ENCODE peak calls at places on chromosomes 11 and 22, in six cellular contexts. E is HepG2, I is RWPE1, O is endodermal cell, D is lung, X is heart right ventricle. P is an unnamed sample.

GRCh38 chr22:49340406-49340805 is 487.3 kb downstream of the BRD1 start:
- DNase-seq in E (no peak), I (no peak), O (no peak), D (no peak), X (no peak), P (no peak)

GRCh38 chr11:6855971-6856542 is 6.8 kb upstream of the OR10A2 start:
- DNase-seq in E (no peak), I (peak), O (no peak), D (no peak), X (no peak), P (peak)

GRCh38 chr11:11414996-11415395 is 61.9 kb upstream of the CSNK2A3 start:
- DNase-seq in E (no peak), I (no peak), O (no peak), D (no peak), X (no peak), P (no peak)

GRCh38 chr22:17743661-17744411 is 30.4 kb downstream of the BID start:
- DNase-seq in E (no peak), I (no peak), O (peak), D (no peak), X (no peak), P (no peak)

GRCh38 chr11:1928038-1928890 is 8.8 kb downstream of the TNNT3 start:
- DNase-seq in E (no peak), I (no peak), O (no peak), D (no peak), X (no peak), P (no peak)

GRCh38 chr22:29093980-29094379 is 21.1 kb downstream of the KREMEN1 start:
- DNase-seq in E (no peak), I (no peak), O (no peak), D (no peak), X (peak), P (no peak)

GRCh38 chr11:79018371-79018849 is 422.4 kb downstream of the TENM4 start:
- DNase-seq in E (no peak), I (no peak), O (peak), D (no peak), X (no peak), P (no peak)

GRCh38 chr11:130904380-130904779 is 11.9 kb downstream of the SNX19 start:
- DNase-seq in E (no peak), I (peak), O (no peak), D (no peak), X (no peak), P (no peak)

GRCh38 chr11:74672956-74673895 is 58.0 kb downstream of the CHRDL2 start:
- DNase-seq in E (no peak), I (peak), O (peak), D (peak), X (peak), P (no peak)

GRCh38 chr22:31893460-31893859 is 50.9 kb upstream of the YWHAH start:
- DNase-seq in E (peak), I (no peak), O (no peak), D (no peak), X (no peak), P (no peak)

GRCh38 chr11:131154329-131154728 is 216.1 kb upstream of the NTM start:
- DNase-seq in E (no peak), I (no peak), O (peak), D (no peak), X (no peak), P (no peak)

GRCh38 chr11:75285776-75286360 is 45.3 kb downstream of the TPBGL start:
- DNase-seq in E (no peak), I (no peak), O (no peak), D (no peak), X (no peak), P (no peak)

GRCh38 chr11:125228425-125228824 is 63.9 kb downstream of the PKNOX2 start:
- DNase-seq in E (no peak), I (no peak), O (peak), D (no peak), X (no peak), P (no peak)

GRCh38 chr11:116986521-116987105 is 111.6 kb downstream of the SIK3 start:
- DNase-seq in E (peak), I (peak), O (no peak), D (peak), X (no peak), P (peak)

GRCh38 chr11:77374611-77375031 is 73.1 kb upstream of the GDPD4 start:
- DNase-seq in E (no peak), I (no peak), O (no peak), D (no peak), X (no peak), P (peak)

GRCh38 chr11:109747839-109748238 is 325.8 kb downstream of the C11orf87 start:
- DNase-seq in E (no peak), I (no peak), O (no peak), D (no peak), X (no peak), P (no peak)

GRCh38 chr11:45209480-45209879 is 63.0 kb downstream of the PRDM11 start:
- DNase-seq in E (no peak), I (no peak), O (no peak), D (no peak), X (no peak), P (no peak)

GRCh38 chr11:69734367-69734766 is 30.5 kb upstream of the FGF19 start:
- DNase-seq in E (no peak), I (no peak), O (no peak), D (no peak), X (no peak), P (no peak)

GRCh38 chr11:117823294-117823940 is 1.1 kb downstream of the FXYD2 start:
- DNase-seq in E (no peak), I (no peak), O (peak), D (no peak), X (no peak), P (no peak)

GRCh38 chr11:102408339-102408738 is 44.2 kb downstream of the TMEM123 start:
- DNase-seq in E (no peak), I (no peak), O (no peak), D (no peak), X (no peak), P (no peak)

GRCh38 chr11:102406099-102406498 is 46.5 kb downstream of the TMEM123 start:
- DNase-seq in E (no peak), I (no peak), O (no peak), D (no peak), X (no peak), P (no peak)

GRCh38 chr11:102410382-102410784 is 42.2 kb downstream of the TMEM123 start:
- DNase-seq in E (no peak), I (no peak), O (no peak), D (no peak), X (no peak), P (no peak)

GRCh38 chr11:102405501-102405900 is 47.1 kb downstream of the TMEM123 start:
- DNase-seq in E (no peak), I (no peak), O (no peak), D (no peak), X (no peak), P (no peak)

GRCh38 chr11:102407901-102408300 is 44.7 kb downstream of the TMEM123 start:
- DNase-seq in E (no peak), I (no peak), O (no peak), D (no peak), X (no peak), P (no peak)
- H3K27ac ChIP-seq in E (no peak), I (no peak), O (no peak), D (no peak), X (no peak), P (no peak)

DNA sequence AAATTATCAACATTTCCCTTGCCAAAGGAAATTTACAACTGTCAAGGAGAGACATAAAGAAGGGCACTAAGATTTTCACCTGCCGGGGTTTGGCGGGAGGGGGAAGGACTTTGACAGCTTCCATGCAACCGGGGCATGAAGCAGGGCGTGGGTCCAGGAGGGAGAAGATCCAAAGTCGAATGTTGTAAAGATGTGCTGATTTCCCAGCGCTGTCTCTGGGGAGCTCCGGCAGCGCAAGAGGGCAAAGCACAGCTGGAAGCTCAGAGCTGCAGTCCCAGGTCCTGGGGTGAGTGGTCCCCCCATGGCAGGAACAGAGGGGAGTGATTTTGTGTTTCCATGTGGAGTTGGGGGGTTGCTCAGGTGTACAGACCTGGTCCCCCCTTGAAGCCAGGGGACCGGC is at the start of gene MS4A10:
- DNase-seq in E (no peak), I (no peak), O (no peak), D (no peak), X (no peak), P (no peak)
- H3K27ac ChIP-seq in E (no peak), I (no peak), O (no peak), D (no peak), X (no peak), P (no peak)

GRCh38 chr11:128172046-128172878 is 415.1 kb downstream of the ETS1 start:
- DNase-seq in E (peak), I (peak), O (peak), D (peak), X (peak), P (no peak)

GRCh38 chr11:128171496-128171895 is 415.9 kb downstream of the ETS1 start:
- DNase-seq in E (no peak), I (peak), O (no peak), D (no peak), X (no peak), P (no peak)

GRCh38 chr11:128179512-128179911 is 407.8 kb downstream of the ETS1 start:
- DNase-seq in E (no peak), I (no peak), O (no peak), D (no peak), X (no peak), P (no peak)

GRCh38 chr11:128179049-128179448 is 408.3 kb downstream of the ETS1 start:
- DNase-seq in E (no peak), I (no peak), O (no peak), D (no peak), X (no peak), P (no peak)

GRCh38 chr11:128174465-128175101 is 412.8 kb downstream of the ETS1 start:
- DNase-seq in E (no peak), I (no peak), O (peak), D (no peak), X (no peak), P (no peak)
- H3K27ac ChIP-seq in E (no peak), I (no peak), O (no peak), D (no peak), X (no peak), P (no peak)

DNA sequence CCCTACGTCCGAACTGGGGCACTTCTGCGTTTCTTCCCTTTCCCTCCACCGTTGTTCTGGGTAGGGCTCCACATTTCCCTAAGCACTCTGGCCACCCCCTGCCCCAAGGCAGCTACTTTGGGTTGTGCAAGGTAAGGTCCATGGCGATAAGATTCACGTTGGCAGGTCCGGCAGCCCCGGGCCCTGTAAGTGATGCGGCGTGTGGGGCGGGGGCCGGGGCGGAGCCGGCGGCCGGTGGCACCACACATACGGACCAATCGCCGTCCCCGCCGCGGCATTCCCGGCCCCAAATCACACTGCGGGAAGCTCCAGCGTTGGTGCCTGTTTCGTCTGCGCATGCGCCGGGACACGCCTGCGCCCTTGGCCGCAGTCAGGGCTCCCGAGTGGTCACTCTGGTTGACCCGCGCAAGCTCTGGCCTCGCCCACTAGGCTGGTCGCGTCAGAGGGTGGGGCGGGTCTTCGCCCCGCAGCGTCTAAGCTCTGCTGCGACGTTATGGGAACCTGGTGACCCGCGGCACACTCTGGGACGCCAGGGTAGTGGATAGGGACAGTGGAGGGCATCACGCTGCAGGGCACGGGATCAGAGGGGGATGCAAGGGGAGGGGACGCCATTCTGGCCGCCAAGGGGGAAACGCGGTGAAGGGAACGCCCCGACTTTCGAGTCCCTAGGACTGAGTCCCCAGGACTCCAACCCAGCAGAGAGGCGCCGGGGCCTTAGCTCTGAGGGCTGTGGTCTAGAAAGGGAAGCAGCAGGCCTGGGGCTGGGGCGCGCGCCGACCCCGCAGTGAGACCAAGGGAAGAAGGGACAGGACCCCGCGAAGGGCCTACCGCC is 1.6 kb downstream of the FADS1 start:
- DNase-seq in E (peak), I (peak), O (peak), D (peak), X (peak), P (no peak)
- H3K27ac ChIP-seq in E (peak), I (peak), O (peak), D (peak), X (peak), P (peak)

DNA sequence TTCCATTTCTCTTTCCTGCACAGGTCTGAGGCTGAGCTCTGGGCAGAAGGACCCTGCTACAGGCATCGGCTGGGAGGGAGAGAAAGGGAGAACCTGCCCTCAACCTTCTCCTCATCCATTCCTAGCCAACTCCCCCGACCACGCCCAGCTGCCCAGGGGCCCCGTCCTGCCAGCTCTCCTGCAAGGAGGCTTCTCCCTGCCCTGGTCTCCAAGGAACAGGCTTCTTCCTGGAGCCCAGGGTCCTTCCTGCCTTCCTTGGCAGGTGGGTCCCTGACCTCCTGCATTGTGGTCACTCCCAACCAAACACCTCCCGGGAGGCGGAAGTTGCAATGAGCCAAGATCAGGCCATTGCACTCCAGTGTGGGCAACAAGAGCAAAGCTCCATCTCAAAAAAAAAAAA is 12.5 kb upstream of the HMOX1 start:
- DNase-seq in E (no peak), I (no peak), O (no peak), D (no peak), X (no peak), P (no peak)
- H3K27ac ChIP-seq in E (no peak), I (no peak), O (no peak), D (no peak), X (no peak), P (no peak)

GRCh38 chr11:33719587-33719986 is 16.6 kb downstream of the CD59 start:
- DNase-seq in E (no peak), I (no peak), O (no peak), D (no peak), X (no peak), P (no peak)

GRCh38 chr11:33713162-33713913 is 12.7 kb upstream of the C11orf91 start:
- DNase-seq in E (no peak), I (no peak), O (no peak), D (no peak), X (no peak), P (no peak)

GRCh38 chr11:33718441-33718840 is 17.8 kb downstream of the CD59 start:
- DNase-seq in E (no peak), I (no peak), O (no peak), D (no peak), X (no peak), P (no peak)

GRCh38 chr11:33713914-33714398 is 13.3 kb upstream of the C11orf91 start:
- DNase-seq in E (no peak), I (no peak), O (no peak), D (no peak), X (no peak), P (no peak)

GRCh38 chr11:33716236-33716635 is 15.6 kb upstream of the C11orf91 start:
- DNase-seq in E (no peak), I (no peak), O (no peak), D (no peak), X (no peak), P (no peak)
- H3K27ac ChIP-seq in E (no peak), I (peak), O (no peak), D (no peak), X (peak), P (peak)

DNA sequence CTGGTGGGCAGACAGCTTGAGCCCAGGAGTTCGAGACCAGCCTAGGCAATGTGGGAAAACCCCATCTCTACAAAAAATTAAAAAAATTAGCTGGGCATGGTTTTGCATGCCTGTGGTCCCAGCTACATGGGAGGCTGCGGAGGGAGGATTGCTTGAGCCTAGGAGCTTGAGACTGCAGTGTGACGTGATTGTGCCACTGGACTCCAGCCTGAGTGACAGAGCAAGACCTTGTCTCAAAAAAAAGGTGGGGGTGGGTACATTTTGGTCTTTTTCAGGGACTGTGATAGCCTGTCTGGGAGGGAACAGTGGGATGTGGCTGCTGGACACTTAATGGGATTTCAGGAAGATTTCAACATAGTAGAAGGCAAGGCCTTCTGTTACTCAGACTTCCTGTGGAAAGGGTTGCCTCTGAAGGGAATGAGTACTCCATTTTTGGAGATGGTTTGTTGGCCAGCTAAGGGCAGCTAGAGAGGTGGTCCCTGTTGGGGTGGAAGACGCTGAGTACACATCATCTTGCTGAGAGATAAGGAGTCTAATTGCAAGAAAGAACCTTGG is 40.6 kb downstream of the RELT start:
- DNase-seq in E (no peak), I (no peak), O (no peak), D (no peak), X (no peak), P (no peak)
- H3K27ac ChIP-seq in E (no peak), I (no peak), O (no peak), D (no peak), X (no peak), P (no peak)

DNA sequence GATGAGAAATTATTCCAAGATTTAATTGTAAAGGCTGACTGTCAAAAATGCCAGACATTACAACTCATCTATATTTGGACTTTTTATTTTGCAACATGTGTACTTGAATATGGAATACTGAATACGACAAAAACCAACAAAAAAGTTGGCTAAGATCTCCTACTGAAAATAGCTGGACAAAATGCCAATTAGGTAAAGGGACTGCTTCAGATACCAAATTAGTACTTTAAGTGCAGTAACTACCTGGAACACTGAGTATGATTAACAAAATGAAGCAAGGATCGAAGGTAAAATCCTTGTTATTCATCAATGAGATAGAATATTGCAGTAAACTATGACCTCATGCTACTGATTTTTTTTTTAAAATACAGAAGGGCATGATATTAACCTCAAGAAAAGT is 173.8 kb downstream of the SOX6 start:
- DNase-seq in E (no peak), I (no peak), O (no peak), D (no peak), X (no peak), P (no peak)
- H3K27ac ChIP-seq in E (no peak), I (no peak), O (no peak), D (no peak), X (no peak), P (no peak)

DNA sequence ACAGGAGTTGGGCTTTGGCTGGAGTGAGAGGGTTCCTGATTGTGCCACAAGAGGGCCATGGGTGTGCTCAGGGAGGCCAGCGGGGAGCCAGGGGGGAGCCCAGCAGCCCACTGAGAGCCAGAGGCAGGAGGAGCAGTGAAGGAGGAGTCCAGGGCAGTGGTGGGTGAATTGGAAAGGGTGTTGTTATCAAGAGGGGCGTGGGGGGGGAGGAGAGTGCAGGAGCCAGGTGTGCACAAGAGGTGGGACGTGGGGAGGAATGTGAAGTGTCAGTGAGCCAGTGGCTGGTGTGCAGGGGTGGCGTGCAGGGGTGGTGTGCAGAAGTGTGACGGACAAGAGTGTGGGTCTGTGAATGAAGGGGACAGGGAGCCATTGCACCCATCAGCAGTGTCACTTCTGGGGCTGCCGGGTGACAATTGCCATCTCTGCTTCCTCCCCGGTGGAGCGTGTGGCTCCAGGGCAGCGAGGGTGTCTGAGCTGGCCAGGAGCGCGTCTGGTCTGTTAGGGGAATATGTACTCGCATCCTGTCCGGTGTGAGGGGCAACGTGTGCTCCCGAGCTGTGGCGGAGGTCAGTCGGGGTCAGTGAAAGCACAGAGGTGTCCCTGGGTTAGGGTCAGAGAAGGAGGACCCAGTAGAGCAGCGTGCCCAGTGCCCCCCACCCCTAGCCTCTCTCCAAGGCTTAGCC is 1.7 kb downstream of the CLCF1 start:
- DNase-seq in E (peak), I (no peak), O (peak), D (no peak), X (no peak), P (no peak)
- H3K27ac ChIP-seq in E (no peak), I (peak), O (no peak), D (peak), X (peak), P (peak)

P was measured in epithelial cell of prostate.